ENCODE peak calls at places on chromosomes 7 and 10, in eight cellular contexts. W, F, K, P, H, Y, A and Q are unnamed samples.

GRCh38 chr7:40220421-40220911 is 85.7 kb downstream of the SUGCT start:
- DNase-seq in K (no peak), W (no peak), H (no peak), Y (no peak), F (peak; percentile 74), A (peak; percentile 44), P (no peak), Q (no peak)

GRCh38 chr7:99201027-99201426 is 6.9 kb downstream of the KPNA7 start:
- DNase-seq in A (no peak), H (no peak), K (no peak), Y (no peak), F (peak; percentile 98), P (no peak), W (no peak), Q (no peak)

GRCh38 chr10:60846173-60846572 is 67.9 kb downstream of the CDK1 start:
- DNase-seq in K (no peak), P (no peak), Y (no peak), F (no peak), A (peak; percentile 90), H (no peak), W (no peak), Q (no peak)

GRCh38 chr7:107387573-107388219 is 82.2 kb upstream of the GPR22 start:
- DNase-seq in W (no peak), Y (peak; percentile 86), F (no peak), P (no peak), A (peak; percentile 27), H (peak; percentile 20), K (no peak), Q (no peak)

GRCh38 chr10:129938460-129938859 is 25.6 kb downstream of the EBF3 start:
- DNase-seq in Y (peak; percentile 20), A (no peak), P (no peak), F (no peak), W (peak; percentile 57), H (no peak), K (no peak), Q (peak; percentile 19)

GRCh38 chr7:106190589-106191330 is 78.6 kb upstream of the SYPL1 start:
- DNase-seq in K (no peak), F (no peak), H (no peak), W (no peak), P (no peak), Y (no peak), A (no peak), Q (no peak)

GRCh38 chr7:76002822-76003221 is 8.4 kb upstream of the TMEM120A start:
- DNase-seq in K (no peak), F (no peak), A (no peak), P (no peak), H (no peak), Y (no peak), W (no peak), Q (no peak)

GRCh38 chr7:4006687-4007086 is 675.4 kb upstream of the FOXK1 start:
- DNase-seq in H (peak; percentile 89), K (no peak), W (peak; percentile 38), A (no peak), Y (no peak), P (no peak), F (no peak), Q (no peak)

GRCh38 chr7:47180268-47180826 is 401.6 kb downstream of the TNS3 start:
- DNase-seq in F (peak; percentile 44), P (peak; percentile 75), H (peak; percentile 73), K (peak; percentile 79), Y (no peak), W (no peak), A (peak; percentile 63), Q (no peak)

GRCh38 chr7:108452707-108453106 is 3.5 kb downstream of the NRCAM start:
- DNase-seq in Y (no peak), A (peak; percentile 38), W (no peak), H (peak; percentile 61), F (no peak), P (no peak), K (peak; percentile 19), Q (no peak)

GRCh38 chr7:50855526-50855925 is 72.8 kb upstream of the GRB10 start:
- DNase-seq in Y (no peak), A (no peak), K (no peak), H (no peak), P (no peak), W (no peak), F (no peak), Q (no peak)

GRCh38 chr7:132993377-132994013 is 88.4 kb downstream of the CHCHD3 start:
- DNase-seq in H (no peak), K (no peak), Y (no peak), A (peak; percentile 24), W (no peak), F (no peak), P (no peak), Q (no peak)

GRCh38 chr7:151752816-151753600 is 123.9 kb downstream of the PRKAG2 start:
- DNase-seq in K (no peak), H (no peak), P (no peak), W (no peak), Y (no peak), A (no peak), F (no peak), Q (no peak)

GRCh38 chr7:130047801-130048200 is 3.4 kb downstream of the ZC3HC1 start:
- DNase-seq in W (no peak), P (no peak), H (no peak), F (no peak), Y (no peak), K (no peak), A (no peak), Q (no peak)

GRCh38 chr7:159195926-159196325 is 51.3 kb upstream of the VIPR2 start:
- DNase-seq in A (no peak), Y (no peak), P (no peak), F (no peak), K (no peak), W (no peak), H (no peak), Q (no peak)

GRCh38 chr7:49878627-49879026 is 105.2 kb downstream of the VWC2 start:
- DNase-seq in Y (no peak), P (no peak), A (no peak), W (no peak), F (no peak), H (no peak), K (no peak), Q (no peak)

GRCh38 chr10:89515031-89515841 is 20.2 kb downstream of the SLC16A12 start:
- DNase-seq in H (no peak), K (peak; percentile 56), F (no peak), P (no peak), A (peak; percentile 8), Y (peak; percentile 76), W (no peak), Q (no peak)

GRCh38 chr10:114320249-114321116 is 81.4 kb downstream of the VWA2 start:
- DNase-seq in W (peak; percentile 74), Y (no peak), F (peak; percentile 97), P (no peak), K (no peak), A (peak; percentile 69), H (no peak), Q (no peak)

GRCh38 chr10:114326794-114327193 is 77.5 kb downstream of the AFAP1L2 start:
- DNase-seq in K (no peak), A (no peak), F (no peak), H (no peak), Y (no peak), P (no peak), W (no peak), Q (no peak)

GRCh38 chr10:114319406-114320248 is 80.6 kb downstream of the VWA2 start:
- DNase-seq in Y (peak; percentile 38), A (no peak), P (no peak), H (no peak), K (no peak), W (peak; percentile 65), F (peak; percentile 44), Q (no peak)

GRCh38 chr10:114323023-114323422 is 81.3 kb downstream of the AFAP1L2 start:
- DNase-seq in K (no peak), A (no peak), F (no peak), W (no peak), P (no peak), Y (no peak), H (no peak), Q (no peak)

DNA sequence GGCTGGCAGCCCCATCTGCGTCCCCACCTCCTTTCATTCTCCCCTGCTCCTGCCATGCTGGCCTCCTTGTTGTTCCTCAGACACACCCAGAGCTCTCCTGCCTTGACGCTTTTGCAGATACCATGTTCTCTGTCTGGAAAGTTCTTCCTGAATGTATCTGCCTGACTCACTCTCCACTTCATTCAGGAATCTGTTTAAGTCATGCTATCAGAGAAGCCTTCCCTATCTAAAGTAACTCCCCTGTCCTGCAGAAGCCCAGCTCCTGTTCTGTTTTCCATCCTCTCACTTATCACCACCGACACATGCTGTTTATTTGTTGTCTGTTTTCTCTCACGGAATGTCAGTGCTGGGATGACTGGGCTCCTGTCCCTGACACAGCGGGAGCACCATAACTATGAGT is 82.0 kb downstream of the AFAP1L2 start:
- DNase-seq in Y (no peak), H (peak; percentile 70), W (no peak), K (no peak), A (peak; percentile 75), P (no peak), F (no peak), Q (no peak)
- H3K4me1 ChIP-seq in Y (no peaks in the 10 kb centered on the region), H (peaks cover 12% of the 10 kb centered on the region), W (peaks cover 10% of the 10 kb centered on the region), K (no peaks in the 10 kb centered on the region), A (peaks cover 2% of the 10 kb centered on the region), P (peaks cover 9% of the 10 kb centered on the region), F (peaks cover 42% of the 10 kb centered on the region), Q (no peaks in the 10 kb centered on the region)

GRCh38 chr7:70782729-70783290 is 349.1 kb upstream of the GALNT17 start:
- DNase-seq in H (no peak), W (no peak), Y (no peak), P (no peak), A (no peak), F (peak; percentile 12), K (no peak), Q (no peak)

GRCh38 chr7:70787275-70787674 is 344.7 kb upstream of the GALNT17 start:
- DNase-seq in A (no peak), H (no peak), K (no peak), W (no peak), F (peak; percentile 8), Y (no peak), P (no peak), Q (no peak)

GRCh38 chr7:70787772-70788171 is 344.2 kb upstream of the GALNT17 start:
- DNase-seq in W (no peak), F (no peak), Y (no peak), K (no peak), H (no peak), P (no peak), A (no peak), Q (no peak)

GRCh38 chr7:70786076-70786475 is 345.9 kb upstream of the GALNT17 start:
- DNase-seq in Y (no peak), A (no peak), F (peak; percentile 28), P (no peak), K (no peak), H (no peak), W (no peak), Q (no peak)

GRCh38 chr7:70785427-70785826 is 346.5 kb upstream of the GALNT17 start:
- DNase-seq in W (no peak), H (no peak), A (no peak), F (no peak), P (no peak), K (no peak), Y (no peak), Q (no peak)
- H3K36me3 ChIP-seq in W (no peaks in the 10 kb centered on the region), H (peaks cover 91% of the 10 kb centered on the region), A (peaks cover 7% of the 10 kb centered on the region), F (no peaks in the 10 kb centered on the region), P (no peaks in the 10 kb centered on the region), K (peaks cover 58% of the 10 kb centered on the region), Y (peaks cover 68% of the 10 kb centered on the region), Q (peaks cover 13% of the 10 kb centered on the region)

GRCh38 chr10:79433324-79434222 is 11.9 kb downstream of the ZCCHC24 start:
- DNase-seq in F (no peak), Y (peak; percentile 60), H (no peak), P (peak; percentile 30), A (no peak), W (peak; percentile 61), K (peak; percentile 90), Q (no peak)
- H3K4me1 ChIP-seq in F (peaks cover 52% of the 10 kb centered on the region), Y (peaks cover 76% of the 10 kb centered on the region), H (peaks cover 48% of the 10 kb centered on the region), P (peaks cover 55% of the 10 kb centered on the region), A (peaks cover 12% of the 10 kb centered on the region), W (peaks cover 14% of the 10 kb centered on the region), K (peaks cover 65% of the 10 kb centered on the region), Q (peaks cover 23% of the 10 kb centered on the region)

GRCh38 chr7:2212906-2213305 is 19.8 kb downstream of the MAD1L1 start:
- DNase-seq in Y (no peak), P (no peak), W (peak; percentile 41), A (no peak), K (no peak), H (no peak), F (no peak), Q (no peak)
- H3K36me3 ChIP-seq in Y (peaks cover 55% of the 10 kb centered on the region), P (no peaks in the 10 kb centered on the region), W (no peaks in the 10 kb centered on the region), A (peaks cover 16% of the 10 kb centered on the region), K (peaks cover 6% of the 10 kb centered on the region), H (peaks cover 71% of the 10 kb centered on the region), F (peaks cover 16% of the 10 kb centered on the region), Q (no peaks in the 10 kb centered on the region)